ENCODE peak calls at places on chromosomes 12 and 14, in seven cellular contexts. Q is MM.1S, W is foreskin fibroblast, X is astrocyte, E is AG04450, I is type B pancreatic cell, R is NB4. V is an unnamed sample.

GRCh38 chr14:31411218-31411727 is 9.1 kb downstream of the HEATR5A start:
- DNase-seq in Q (no peak), W (no peak), X (peak; percentile 40), E (no peak), I (no peak), R (no peak), V (no peak)

GRCh38 chr12:93135286-93136239 is 206.5 kb upstream of the EEA1 start:
- DNase-seq in Q (peak; percentile 57), W (peak; percentile 52), X (no peak), E (no peak), I (no peak), R (peak; percentile 74), V (no peak)

GRCh38 chr12:69108024-69108423 is 131.3 kb upstream of the CPSF6 start:
- DNase-seq in Q (no peak), W (no peak), X (peak; percentile 42), E (no peak), I (no peak), R (no peak), V (no peak)

GRCh38 chr12:62817556-62818271 is 117.2 kb downstream of the PPM1H start:
- DNase-seq in Q (peak; percentile 78), W (no peak), X (peak; percentile 88), E (no peak), I (no peak), R (peak; percentile 17), V (no peak)

GRCh38 chr14:51328089-51328941 is 88.3 kb downstream of the TMX1 start:
- DNase-seq in Q (peak; percentile 56), W (peak; percentile 39), X (peak; percentile 78), E (peak; percentile 29), I (no peak), R (no peak), V (no peak)

GRCh38 chr14:39988939-39989338 is 556.7 kb upstream of the FBXO33 start:
- DNase-seq in Q (peak; percentile 10), W (no peak), X (peak; percentile 31), E (no peak), I (no peak), R (peak; percentile 54), V (no peak)

GRCh38 chr12:131383741-131384543 is 326.9 kb upstream of the SFSWAP start:
- DNase-seq in Q (no peak), W (no peak), X (no peak), E (no peak), I (no peak), R (no peak), V (peak; percentile 75)

GRCh38 chr12:106417926-106418910 is 60.7 kb downstream of the POLR3B start:
- DNase-seq in Q (no peak), W (peak; percentile 44), X (peak; percentile 90), E (no peak), I (no peak), R (no peak), V (no peak)

GRCh38 chr14:37816743-37817295 is 221.4 kb downstream of the TTC6 start:
- DNase-seq in Q (no peak), W (no peak), X (no peak), E (no peak), I (no peak), R (no peak), V (no peak)

GRCh38 chr12:9752145-9752717 is 8.5 kb downstream of the CD69 start:
- DNase-seq in Q (no peak), W (no peak), X (no peak), E (no peak), I (no peak), R (no peak), V (no peak)

GRCh38 chr14:102362084-102362483 is 606 bp downstream of the CINP start:
- DNase-seq in Q (no peak), W (peak; percentile 46), X (peak; percentile 40), E (no peak), I (no peak), R (peak; percentile 33), V (no peak)

GRCh38 chr12:107225626-107226025 is 132.3 kb upstream of the CRY1 start:
- DNase-seq in Q (no peak), W (peak; percentile 8), X (peak; percentile 62), E (no peak), I (no peak), R (no peak), V (no peak)

GRCh38 chr12:7832059-7832696 is 40.5 kb downstream of the SLC2A14 start:
- DNase-seq in Q (peak; percentile 35), W (peak; percentile 41), X (peak; percentile 43), E (peak; percentile 27), I (no peak), R (peak; percentile 76), V (no peak)

GRCh38 chr14:20907214-20907613 is 16.0 kb downstream of the RNASE3 start:
- DNase-seq in Q (no peak), W (no peak), X (no peak), E (no peak), I (no peak), R (no peak), V (no peak)

GRCh38 chr14:20905661-20906060 is 14.5 kb downstream of the RNASE3 start:
- DNase-seq in Q (no peak), W (no peak), X (no peak), E (no peak), I (no peak), R (peak; percentile 78), V (no peak)

DNA sequence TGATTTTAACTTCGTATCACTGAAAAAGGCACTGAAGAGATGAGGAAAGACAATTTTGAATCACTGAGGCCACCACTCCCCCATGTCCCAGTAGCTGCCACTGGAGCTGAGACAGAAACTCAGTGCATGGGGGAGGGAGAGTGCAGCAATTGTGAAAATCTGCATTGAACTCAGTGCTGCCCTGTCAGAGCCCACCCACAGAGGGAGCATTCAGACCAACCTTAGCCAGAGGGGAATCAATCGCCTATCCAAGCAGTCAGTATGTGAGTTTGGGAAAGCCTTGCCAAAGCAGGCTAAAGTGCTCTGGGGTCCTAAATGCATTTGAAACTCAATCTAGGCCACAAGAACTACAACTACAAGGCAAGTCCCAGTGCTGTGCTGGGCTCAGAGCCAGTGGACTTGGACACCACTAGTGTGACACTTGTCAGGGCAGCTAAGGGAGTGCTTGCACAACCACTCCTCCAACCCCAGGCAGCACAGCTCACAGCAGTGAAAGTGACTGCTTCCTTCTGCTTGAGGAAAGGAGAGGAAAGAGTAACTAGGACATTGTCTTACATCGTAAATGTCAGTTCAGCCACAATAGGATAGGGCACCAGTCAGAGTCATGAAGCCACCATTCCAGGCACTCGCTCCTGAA is 13.3 kb downstream of the RNASE3 start:
- DNase-seq in Q (no peak), W (no peak), X (no peak), E (no peak), I (no peak), R (peak; percentile 87), V (no peak)
- TF ChIP-seq CTCF in Q (no peak), W (no peak), X (no peak), E (no peak), I (no peak), R (peak; percentile 47), V (no peak)

GRCh38 chr12:115140981-115141380 is 457.0 kb upstream of the TBX3 start:
- DNase-seq in Q (no peak), W (no peak), X (no peak), E (no peak), I (no peak), R (no peak), V (no peak)
- TF ChIP-seq CTCF in Q (no peak), W (no peak), X (no peak), E (no peak), I (no peak), R (no peak), V (no peak)

DNA sequence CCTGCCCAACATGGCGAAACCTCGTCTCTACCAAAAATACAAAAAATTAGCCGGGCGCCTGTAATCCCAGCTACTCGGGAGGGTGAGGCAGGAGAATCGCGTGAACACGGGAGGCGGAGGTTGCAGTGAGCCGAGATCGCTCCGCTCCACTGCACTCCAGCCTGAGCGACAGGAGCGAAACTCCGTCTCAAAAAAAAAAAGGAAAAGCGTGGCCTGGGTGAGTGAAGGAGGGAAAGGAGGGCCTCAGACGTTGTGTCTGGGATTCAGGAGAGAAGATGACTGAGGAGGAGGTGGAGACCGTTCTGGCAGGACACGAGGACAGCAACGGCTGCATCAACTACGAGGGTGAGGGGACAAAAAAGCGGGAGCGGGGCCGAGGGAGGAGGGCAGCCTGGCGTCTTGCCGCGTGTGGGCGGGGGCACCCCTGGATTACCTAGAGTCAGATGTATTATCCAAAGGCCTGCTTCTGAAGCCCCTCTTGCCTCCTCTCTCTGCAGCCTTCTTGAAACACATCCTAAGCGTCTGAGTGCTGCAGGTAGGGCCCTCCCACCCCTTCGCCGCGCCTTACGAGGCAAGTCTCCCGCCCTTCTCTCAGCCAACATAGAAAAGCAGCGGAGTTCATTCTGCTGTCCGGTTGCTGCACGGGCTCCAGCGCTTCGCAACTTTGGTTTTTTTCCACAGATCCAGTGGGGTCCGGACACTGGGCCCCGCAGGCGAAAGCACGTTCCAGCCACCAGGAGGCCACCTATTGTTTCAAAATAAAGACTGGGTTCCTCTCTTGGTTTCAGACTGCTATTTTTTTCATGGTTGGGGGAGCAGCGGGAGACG is 744 bp upstream of the MYL6 start:
- DNase-seq in Q (peak; percentile 83), W (peak; percentile 74), X (peak; percentile 77), E (peak; percentile 64), I (peak; percentile 80), R (peak; percentile 87), V (peak; percentile 92)
- TF ChIP-seq CTCF in Q (peak; percentile 67), W (peak; percentile 79), X (peak; percentile 72), E (peak; percentile 80), I (peak; percentile 77), R (peak; percentile 42), V (peak; percentile 67)

GRCh38 chr12:101794574-101794973 is 36.2 kb downstream of the GNPTAB start:
- DNase-seq in Q (no peak), W (no peak), X (no peak), E (no peak), I (no peak), R (no peak), V (no peak)

GRCh38 chr12:101789171-101789570 is 41.6 kb downstream of the GNPTAB start:
- DNase-seq in Q (no peak), W (no peak), X (no peak), E (no peak), I (no peak), R (no peak), V (no peak)

GRCh38 chr12:101795013-101795412 is 35.7 kb downstream of the GNPTAB start:
- DNase-seq in Q (no peak), W (no peak), X (no peak), E (no peak), I (no peak), R (no peak), V (no peak)

GRCh38 chr12:101793401-101793800 is 37.4 kb downstream of the GNPTAB start:
- DNase-seq in Q (no peak), W (peak; percentile 47), X (peak; percentile 84), E (no peak), I (no peak), R (no peak), V (no peak)

DNA sequence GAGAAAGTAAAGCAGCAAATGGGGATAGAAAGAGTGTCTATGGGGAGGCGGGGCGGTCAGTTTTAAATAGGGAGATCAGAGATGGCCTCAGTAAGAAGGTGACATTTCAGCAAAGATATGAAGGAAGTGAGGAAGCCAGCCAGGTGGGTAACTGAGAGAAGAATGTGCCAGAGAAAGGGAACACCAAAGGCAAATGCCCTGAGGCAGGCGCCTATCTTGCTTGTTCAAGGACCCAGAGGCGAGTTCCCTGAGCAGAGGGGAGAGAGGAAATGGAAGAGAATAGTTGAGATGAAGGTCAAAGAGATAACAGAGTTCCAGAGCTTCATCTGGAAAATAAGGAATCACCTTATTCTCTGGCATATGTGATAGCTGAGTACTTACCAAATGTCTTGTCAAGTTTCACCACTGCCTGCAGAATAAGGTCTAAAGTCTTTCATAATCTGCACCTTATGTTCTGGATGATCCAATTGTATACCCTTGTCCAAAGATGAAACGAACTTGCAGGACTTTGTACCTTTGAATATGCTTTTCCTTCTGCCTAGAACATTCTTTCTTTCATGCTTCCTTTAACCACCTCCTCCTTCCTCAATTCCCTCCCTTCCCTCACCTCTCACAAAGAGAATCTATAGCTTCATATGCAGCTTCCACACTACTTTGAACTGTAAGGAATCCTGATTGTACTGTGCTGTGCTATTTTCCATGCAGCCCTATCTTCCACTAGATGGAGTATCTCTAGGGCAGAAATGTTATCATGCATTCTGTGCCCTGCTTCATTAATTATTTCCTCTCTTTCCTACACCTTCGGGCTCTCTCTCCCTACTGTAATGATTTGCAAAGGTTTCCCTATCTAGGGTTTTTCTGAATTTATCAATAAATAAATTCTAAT is 38.5 kb downstream of the GNPTAB start:
- DNase-seq in Q (no peak), W (no peak), X (no peak), E (no peak), I (no peak), R (no peak), V (no peak)
- TF ChIP-seq CTCF in Q (peak; percentile 25), W (peak; percentile 52), X (peak; percentile 25), E (peak; percentile 41), I (no peak), R (peak; percentile 29), V (peak; percentile 32)

V was measured in osteocyte.